ENCODE peak calls at places on chromosomes 4 and X, in five cellular contexts. F is mesendoderm; W is dorsolateral prefrontal cortex; J is CD8-positive, alpha-beta memory T cell; Y is SJSA1. D is an unnamed sample.

GRCh38 chrX:114097866-114098265 is 486.0 kb upstream of the HTR2C start:
- DNase-seq in W (no peak), J (no peak), Y (no peak), F (peak), D (no peak)

GRCh38 chr4:88791274-88791673 is 93.6 kb upstream of the NAP1L5 start:
- DNase-seq in J (no peak), Y (no peak), F (peak), W (no peak), D (no peak)

GRCh38 chr4:1512738-1513660 is 106.8 kb upstream of the NKX1-1 start:
- DNase-seq in Y (no peak), J (peak), W (no peak), F (peak), D (peak)

GRCh38 chrX:129976441-129976840 is 6.0 kb upstream of the BCORL1 start:
- DNase-seq in Y (no peak), J (no peak), W (no peak), F (no peak), D (no peak)

GRCh38 chrX:154026136-154026806 is 6.6 kb upstream of the IRAK1 start:
- DNase-seq in J (no peak), Y (no peak), W (no peak), F (no peak), D (no peak)

GRCh38 chrX:22090181-22090580 is 58.1 kb downstream of the PHEX start:
- DNase-seq in Y (no peak), F (no peak), W (no peak), J (no peak), D (no peak)

GRCh38 chr4:53676402-53676871 is 85.2 kb upstream of the LNX1 start:
- DNase-seq in Y (no peak), F (no peak), W (no peak), J (no peak), D (no peak)

GRCh38 chrX:123348468-123348867 is 164.4 kb downstream of the GRIA3 start:
- DNase-seq in W (no peak), J (no peak), F (peak), Y (no peak), D (no peak)

GRCh38 chr4:122140834-122141233 is 11.3 kb upstream of the BLTP1 start:
- DNase-seq in Y (no peak), F (no peak), W (no peak), J (no peak), D (no peak)

GRCh38 chr4:1792832-1793495 is at the start of gene FGFR3:
- DNase-seq in J (peak), Y (no peak), F (peak), W (no peak), D (no peak)

GRCh38 chr4:181330654-181331595 is 912.3 kb upstream of the TENM3 start:
- DNase-seq in F (no peak), W (no peak), Y (no peak), J (no peak), D (no peak)

GRCh38 chr4:87236851-87237250 is 16.4 kb upstream of the KLHL8 start:
- DNase-seq in J (no peak), Y (no peak), F (no peak), W (no peak), D (no peak)

GRCh38 chr4:13700196-13701140 is 72.9 kb upstream of the BOD1L1 start:
- DNase-seq in Y (no peak), W (no peak), J (no peak), F (no peak), D (no peak)

GRCh38 chrX:140393507-140393906 is 111.4 kb downstream of the SOX3 start:
- DNase-seq in F (no peak), J (no peak), Y (no peak), W (no peak), D (no peak)

GRCh38 chr4:46390353-46391058 is 578 bp upstream of the GABRA2 start:
- DNase-seq in Y (no peak), J (no peak), W (no peak), F (peak), D (no peak)

GRCh38 chrX:16869393-16870094 is 618 bp downstream of the RBBP7 start:
- DNase-seq in F (peak), Y (peak), J (peak), W (no peak), D (peak)

DNA sequence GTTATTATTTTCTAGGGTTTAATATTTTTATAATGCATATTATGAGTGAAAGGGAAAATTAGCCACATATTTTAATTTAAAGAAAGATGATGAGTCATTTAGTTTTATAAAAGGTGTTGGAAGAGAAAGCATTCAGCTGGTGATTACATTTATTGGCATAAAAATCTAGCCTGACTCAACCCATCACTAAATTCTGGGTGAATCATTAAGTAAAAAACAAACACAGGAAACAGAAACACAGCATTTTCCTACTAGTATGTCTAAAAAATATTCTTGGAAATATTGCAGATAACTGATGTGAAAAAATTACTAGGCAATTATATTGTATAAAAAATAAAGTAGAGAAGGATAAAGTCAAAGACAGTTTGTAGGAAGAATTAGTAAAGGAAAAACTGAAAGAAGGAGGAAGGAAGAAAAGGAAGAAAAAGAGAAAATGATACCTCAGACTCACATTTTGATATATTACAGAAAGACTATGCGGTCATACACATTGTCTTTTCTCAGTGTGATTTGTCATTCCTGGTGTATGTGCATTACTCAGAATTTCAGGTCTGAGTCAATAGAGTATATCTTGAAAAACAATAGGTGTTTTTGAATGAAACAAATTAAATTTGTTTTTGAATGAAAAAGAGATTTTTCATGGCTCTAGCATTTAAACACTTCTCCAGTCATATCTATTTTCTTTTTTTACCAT is 48.0 kb upstream of the SPOCK3 start:
- DNase-seq in J (no peak), Y (no peak), W (no peak), F (no peak), D (no peak)
- H3K4me3 ChIP-seq in J (no peak), Y (no peak), W (no peak), F (no peak), D (no peak)

DNA sequence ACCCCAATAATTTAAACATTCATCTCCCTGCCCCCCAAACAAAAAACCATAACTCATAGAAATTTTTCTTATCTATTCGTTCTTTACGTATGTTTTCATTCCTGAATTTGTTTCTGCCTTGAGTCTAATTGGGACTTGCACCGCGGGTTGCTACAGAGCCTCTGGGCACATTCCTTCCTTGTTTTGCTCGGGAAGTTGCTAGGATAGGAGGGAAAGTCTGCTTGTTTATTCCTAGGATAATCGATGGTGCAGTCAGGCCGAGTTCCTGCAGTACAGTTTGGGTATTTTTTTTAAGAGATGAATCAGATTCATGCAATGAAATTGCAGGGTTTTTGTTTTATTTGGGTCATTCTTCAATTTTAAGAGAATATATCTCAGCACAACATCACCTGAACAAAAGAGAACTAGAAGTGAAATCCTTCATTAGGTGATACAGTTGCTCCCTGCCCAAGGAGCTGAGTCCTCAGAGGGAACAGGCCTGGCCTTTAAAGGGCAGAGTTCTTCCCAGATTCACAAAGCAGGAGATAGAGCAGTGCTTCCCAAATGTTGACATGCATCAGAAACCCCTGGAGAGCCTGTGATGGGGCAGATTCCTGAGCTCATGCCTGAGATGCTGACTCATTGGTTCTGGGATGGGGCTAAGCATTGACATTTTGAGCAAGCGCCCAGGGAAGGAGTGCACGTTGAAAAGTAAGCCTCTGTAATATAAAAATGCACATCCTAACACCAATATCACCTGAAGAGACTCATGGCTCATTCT is 114.9 kb upstream of the FAM9B start:
- DNase-seq in W (no peak), Y (peak), J (no peak), F (peak), D (no peak)
- H3K27ac ChIP-seq in W (no peak), Y (peak), J (no peak), F (peak), D (no peak)

GRCh38 chrX:149940015-149940716 is 1.9 kb upstream of the EOLA2 start:
- DNase-seq in F (peak), Y (peak), J (peak), W (peak), D (peak)
- H3K4me3 ChIP-seq in F (peak), Y (peak), J (peak), W (peak), D (peak)

DNA sequence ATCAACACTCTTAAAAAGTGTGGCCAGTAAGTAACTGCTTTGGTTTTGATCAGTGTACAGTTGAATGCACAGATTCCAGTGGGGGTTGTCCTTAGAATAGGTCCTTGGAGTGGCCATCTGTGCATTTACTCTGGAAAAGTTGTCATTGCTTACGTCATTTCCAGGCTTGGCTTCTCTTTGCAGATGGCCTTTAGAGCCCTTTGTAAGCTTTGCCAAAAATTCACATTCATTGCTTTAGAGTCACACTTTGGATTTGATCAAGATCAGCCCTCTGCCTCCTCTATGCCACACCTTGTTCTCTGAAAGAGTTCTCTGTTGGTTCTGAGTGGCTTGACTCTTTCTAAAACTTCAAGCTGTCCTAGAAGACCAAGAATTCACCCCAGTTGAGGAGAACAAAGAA is 83.9 kb downstream of the MAMLD1 start:
- DNase-seq in J (no peak), Y (no peak), W (no peak), F (no peak), D (no peak)
- H3K27ac ChIP-seq in J (no peak), Y (no peak), W (no peak), F (no peak), D (no peak)